ENCODE peak calls at places on chromosomes 16 and 17, in four cellular contexts. Z is HepG2, A is HCT116, X is H1. I is an unnamed sample.

GRCh38 chr17:64115871-64116534 is 13.9 kb downstream of the ERN1 start:
- DNase-seq in Z (no peak), X (no peak), A (no peak), I (no peak)

GRCh38 chr17:38532451-38532850 is 73.3 kb downstream of the SRCIN1 start:
- DNase-seq in X (no peak), A (no peak), Z (no peak), I (no peak)

GRCh38 chr17:74798239-74798707 is 22.1 kb upstream of the NAT9 start:
- DNase-seq in X (no peak), Z (no peak), A (no peak), I (no peak)

GRCh38 chr17:66371561-66371960 is 69.1 kb downstream of the PRKCA start:
- DNase-seq in X (no peak), Z (no peak), A (no peak), I (no peak)

GRCh38 chr17:38563362-38564253 is 42.1 kb downstream of the SRCIN1 start:
- DNase-seq in A (no peak), Z (no peak), X (peak), I (no peak)

GRCh38 chr16:29230671-29231091 is 175.8 kb downstream of the NPIPB11 start:
- DNase-seq in Z (no peak), A (no peak), X (peak), I (no peak)

GRCh38 chr17:50950002-50950877 is 84.1 kb upstream of the TOB1 start:
- DNase-seq in A (peak), Z (peak), X (peak), I (peak)

GRCh38 chr17:27582696-27583095 is 48.3 kb upstream of the LGALS9 start:
- DNase-seq in A (no peak), X (no peak), Z (no peak), I (no peak)

GRCh38 chr16:10466861-10467260 is 81.0 kb downstream of the ATF7IP2 start:
- DNase-seq in X (no peak), A (no peak), Z (no peak), I (no peak)

GRCh38 chr16:31194898-31195297 is 7.7 kb downstream of the PYCARD start:
- DNase-seq in X (no peak), Z (no peak), A (no peak), I (no peak)
- TF ChIP-seq JUND in X (no peak), Z (no peak), A (no peak), I (no peak)

GRCh38 chr16:86530251-86531192 is 20.2 kb downstream of the FOXF1 start:
- DNase-seq in X (no peak), A (no peak), Z (no peak), I (no peak)
- TF ChIP-seq JUND in X (no peak), A (no peak), Z (no peak), I (no peak)

DNA sequence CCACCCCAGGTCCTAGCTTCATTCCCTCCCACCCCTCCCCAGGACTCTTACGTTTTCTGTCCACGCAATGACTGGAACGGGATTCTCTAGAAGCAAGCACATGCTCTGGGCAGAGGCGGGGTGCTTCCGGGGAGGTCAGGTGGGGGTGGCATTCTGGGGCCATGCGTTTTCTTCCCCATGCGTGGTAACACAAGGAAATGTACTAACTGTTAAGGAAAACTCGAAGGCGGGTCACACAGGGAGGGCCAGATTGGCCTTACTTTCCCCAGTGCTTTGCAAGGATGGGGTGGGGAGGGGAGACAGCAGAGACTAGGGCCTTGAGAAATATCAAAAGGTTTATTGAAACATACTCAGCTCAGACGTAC is 26.0 kb downstream of the GPRC5B start:
- DNase-seq in Z (no peak), A (no peak), X (no peak), I (no peak)
- TF ChIP-seq JUND in Z (no peak), A (no peak), X (no peak), I (no peak)

GRCh38 chr17:40722146-40722720 is 18.7 kb upstream of the KRT24 start:
- DNase-seq in Z (no peak), A (no peak), X (no peak), I (no peak)

GRCh38 chr17:40730974-40731373 is 24.2 kb downstream of the KRT25 start:
- DNase-seq in X (no peak), Z (no peak), A (no peak), I (no peak)

GRCh38 chr17:40727447-40728231 is 24.1 kb upstream of the KRT24 start:
- DNase-seq in X (no peak), A (no peak), Z (no peak), I (no peak)

GRCh38 chr17:40724656-40725055 is 21.1 kb upstream of the KRT24 start:
- DNase-seq in A (no peak), Z (no peak), X (no peak), I (no peak)

DNA sequence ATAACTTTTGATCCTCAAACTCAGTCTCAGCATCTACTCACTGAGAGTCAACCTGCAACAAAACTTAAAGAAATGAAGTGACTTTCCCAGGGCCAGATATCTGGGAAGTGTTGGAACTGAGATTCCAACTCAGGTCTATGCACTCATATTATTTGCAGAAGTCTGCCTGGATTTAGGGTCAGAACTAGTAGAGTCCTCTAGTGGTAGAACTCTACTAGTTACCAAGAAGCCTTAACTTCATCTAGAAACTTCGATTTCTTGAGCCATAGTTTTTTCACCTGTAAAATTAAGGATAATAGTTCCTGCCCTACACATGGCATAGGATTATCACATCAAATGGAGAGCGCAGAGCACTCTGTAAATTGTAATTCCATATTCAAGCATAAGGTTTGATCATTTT is 23.4 kb upstream of the KRT24 start:
- DNase-seq in A (peak), Z (peak), X (no peak), I (peak)
- TF ChIP-seq JUND in A (no peak), Z (no peak), X (no peak), I (no peak)

GRCh38 chr17:9880582-9880999 is 24.5 kb downstream of the RCVRN start:
- DNase-seq in A (peak), X (no peak), Z (no peak), I (no peak)
- TF ChIP-seq JUND in A (peak), X (no peak), Z (no peak), I (no peak)

GRCh38 chr16:14364386-14365199 is 265.5 kb downstream of the PARN start:
- DNase-seq in A (peak), Z (peak), X (no peak), I (peak)
- TF ChIP-seq JUND in A (no peak), Z (peak), X (no peak), I (no peak)

DNA sequence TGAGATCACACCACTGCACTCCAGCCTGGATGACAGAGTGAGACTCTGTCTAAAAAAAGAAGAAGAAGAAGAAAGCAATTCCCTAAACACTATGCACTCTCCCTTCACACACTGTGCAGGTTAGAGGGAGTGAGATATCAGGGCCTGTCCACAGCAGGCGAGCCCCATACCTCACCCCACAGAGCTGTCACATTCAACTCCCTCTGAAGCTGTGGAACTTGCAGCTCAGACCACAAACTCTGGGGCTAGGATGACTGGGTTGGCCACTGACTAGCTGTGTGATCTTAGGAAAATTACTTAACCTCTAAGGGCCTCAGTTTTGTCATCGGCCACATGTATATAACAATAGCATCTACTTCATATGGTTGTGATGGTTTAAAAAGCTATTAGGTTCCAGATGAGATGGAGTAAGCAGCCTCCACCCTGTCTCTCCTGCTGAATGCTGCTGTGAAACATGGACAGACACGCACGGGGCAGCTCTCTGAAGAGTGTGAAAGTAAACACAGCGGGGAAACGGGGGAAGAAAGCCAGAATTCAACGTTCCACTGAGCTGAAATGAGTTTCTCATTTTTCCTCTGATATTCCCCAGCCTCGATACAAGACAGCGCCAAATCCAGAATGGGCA is 13.6 kb upstream of the PYY start:
- DNase-seq in A (no peak), X (no peak), Z (no peak), I (no peak)
- TF ChIP-seq JUND in A (no peak), X (no peak), Z (no peak), I (no peak)

GRCh38 chr17:29124931-29125270 is 55.3 kb downstream of the MYO18A start:
- DNase-seq in A (no peak), Z (no peak), X (no peak), I (no peak)
- TF ChIP-seq JUND in A (no peak), Z (no peak), X (no peak), I (no peak)

GRCh38 chr16:67016681-67017450 is 12.1 kb upstream of the CBFB start:
- DNase-seq in A (no peak), Z (no peak), X (no peak), I (no peak)
- TF ChIP-seq JUND in A (no peak), Z (no peak), X (no peak), I (no peak)

GRCh38 chr16:15946257-15947044 is 3.0 kb upstream of the ABCC1 start:
- DNase-seq in A (no peak), Z (peak), X (no peak), I (no peak)
- TF ChIP-seq JUND in A (no peak), Z (no peak), X (no peak), I (no peak)